ENCODE peak calls at places on chromosomes 1 and 21, in six cellular contexts. Q is esophagus muscularis mucosa, G is ovary, V is HCT116, J is left ventricle myocardium inferior, R is PC-3. E is an unnamed sample. For H3K27me3 and H3K4me1, the result is how much of the 10 kb centered on the place peaks cover.

GRCh38 chr1:160789051-160789701 is 6.8 kb upstream of the LY9 start:
- DNase-seq in Q (no peak), G (no peak), V (no peak), J (no peak), R (no peak), E (no peak)

GRCh38 chr1:51564124-51564523 is 45.1 kb upstream of the EPS15 start:
- DNase-seq in Q (no peak), G (no peak), V (no peak), J (no peak), R (peak), E (no peak)

GRCh38 chr1:92317836-92318493 is 19.1 kb downstream of the RPAP2 start:
- DNase-seq in Q (no peak), G (no peak), V (no peak), J (no peak), R (no peak), E (no peak)

GRCh38 chr1:82090104-82090503 is 289.4 kb downstream of the ADGRL2 start:
- DNase-seq in Q (no peak), G (no peak), V (no peak), J (no peak), R (peak), E (no peak)

GRCh38 chr1:32448773-32449456 is 16.0 kb upstream of the ZBTB8B start:
- DNase-seq in Q (no peak), G (no peak), V (peak), J (no peak), R (peak), E (no peak)

GRCh38 chr1:48572632-48573258 is 100.7 kb upstream of the SPATA6 start:
- DNase-seq in Q (no peak), G (peak), V (peak), J (peak), R (peak), E (peak)

GRCh38 chr1:169108897-169109560 is 2.5 kb downstream of the ATP1B1 start:
- DNase-seq in Q (no peak), G (no peak), V (no peak), J (peak), R (peak), E (no peak)

GRCh38 chr21:17783816-17784598 is 35.1 kb downstream of the C21orf91 start:
- DNase-seq in Q (no peak), G (no peak), V (no peak), J (no peak), R (no peak), E (no peak)

GRCh38 chr1:223228201-223228600 is 85.2 kb upstream of the TLR5 start:
- DNase-seq in Q (no peak), G (no peak), V (no peak), J (no peak), R (no peak), E (no peak)

GRCh38 chr1:67639336-67639735 is 45.7 kb upstream of the GADD45A start:
- DNase-seq in Q (peak), G (no peak), V (no peak), J (no peak), R (no peak), E (no peak)

GRCh38 chr1:224683981-224684380 is 67.9 kb downstream of the CNIH3 start:
- DNase-seq in Q (no peak), G (no peak), V (no peak), J (no peak), R (no peak), E (no peak)
- H3K27me3 ChIP-seq in Q (under half), G (under half), V (under half), J (under half), R (under half), E (under half)

GRCh38 chr1:86470859-86471258 is 2.1 kb downstream of the CLCA1 start:
- DNase-seq in Q (no peak), G (no peak), V (no peak), J (no peak), R (no peak), E (no peak)
- H3K4me1 ChIP-seq in Q (under half), G (under half), V (under half), J (under half), R (under half), E (under half)

GRCh38 chr1:241518447-241519307 is 878 bp downstream of the FH start:
- DNase-seq in Q (no peak), G (no peak), V (no peak), J (no peak), R (peak), E (peak)
- H3K27ac ChIP-seq in Q (peak), G (peak), V (peak), J (peak), R (peak), E (peak)

GRCh38 chr1:205939690-205940330 is 3.4 kb downstream of the SLC26A9 start:
- DNase-seq in Q (no peak), G (no peak), V (peak), J (no peak), R (peak), E (no peak)
- H3K27me3 ChIP-seq in Q (half or more), G (under half), V (under half), J (under half), R (under half), E (under half)

GRCh38 chr1:164771001-164771550 is 212.1 kb downstream of the PBX1 start:
- DNase-seq in Q (no peak), G (no peak), V (no peak), J (no peak), R (no peak), E (no peak)

GRCh38 chr1:164770149-164770529 is 211.2 kb downstream of the PBX1 start:
- DNase-seq in Q (no peak), G (no peak), V (no peak), J (no peak), R (no peak), E (no peak)

GRCh38 chr1:164768045-164768402 is 209.0 kb downstream of the PBX1 start:
- DNase-seq in Q (no peak), G (no peak), V (no peak), J (no peak), R (no peak), E (no peak)

GRCh38 chr1:164768619-164769018 is 209.6 kb downstream of the PBX1 start:
- DNase-seq in Q (no peak), G (no peak), V (no peak), J (no peak), R (no peak), E (no peak)

DNA sequence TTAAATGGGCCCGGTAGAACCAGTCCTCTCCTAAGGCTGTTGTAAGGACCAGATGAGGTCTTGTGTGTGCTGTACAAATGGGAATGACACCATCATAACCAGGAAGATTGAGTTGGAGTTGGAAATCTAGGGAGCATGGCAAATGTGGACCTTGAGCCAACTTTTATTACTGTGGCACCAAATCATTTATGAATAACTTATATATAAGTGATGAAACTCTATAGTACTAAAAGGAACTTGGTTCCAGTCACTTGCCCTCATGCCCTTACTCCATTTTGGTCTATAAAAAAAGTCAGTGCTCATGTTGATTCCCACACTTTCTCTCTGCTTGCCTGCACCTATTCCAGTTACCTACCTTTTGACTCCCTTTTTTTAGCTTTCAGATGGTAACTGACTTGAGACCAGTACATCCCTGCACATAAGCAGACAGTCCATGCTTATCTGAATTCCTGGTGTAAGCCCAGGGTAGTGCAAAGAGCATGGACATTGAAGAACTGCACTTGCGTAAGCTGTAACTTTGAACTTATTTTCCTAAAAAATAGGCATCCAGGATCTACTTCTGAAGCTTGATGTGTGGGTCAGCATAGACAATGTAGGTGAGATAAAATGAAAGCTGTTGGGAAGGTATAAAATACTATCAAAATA is 210.6 kb downstream of the PBX1 start:
- DNase-seq in Q (no peak), G (no peak), V (no peak), J (no peak), R (no peak), E (no peak)
- H3K4me1 ChIP-seq in Q (half or more), G (under half), V (half or more), J (half or more), R (half or more), E (under half)

GRCh38 chr1:201946224-201946908 is at the start of gene LMOD1:
- DNase-seq in Q (peak), G (peak), V (no peak), J (peak), R (peak), E (peak)
- H3K27ac ChIP-seq in Q (peak), G (peak), V (no peak), J (peak), R (no peak), E (peak)

GRCh38 chr1:202645097-202645476 is 65.2 kb downstream of the SYT2 start:
- DNase-seq in Q (no peak), G (no peak), V (no peak), J (no peak), R (no peak), E (no peak)

GRCh38 chr1:202654079-202654478 is 56.2 kb downstream of the SYT2 start:
- DNase-seq in Q (no peak), G (no peak), V (no peak), J (no peak), R (no peak), E (no peak)

GRCh38 chr1:202644219-202645096 is 65.8 kb downstream of the SYT2 start:
- DNase-seq in Q (no peak), G (no peak), V (no peak), J (no peak), R (no peak), E (no peak)

GRCh38 chr1:202648822-202649221 is 61.4 kb downstream of the SYT2 start:
- DNase-seq in Q (no peak), G (no peak), V (no peak), J (no peak), R (no peak), E (no peak)

DNA sequence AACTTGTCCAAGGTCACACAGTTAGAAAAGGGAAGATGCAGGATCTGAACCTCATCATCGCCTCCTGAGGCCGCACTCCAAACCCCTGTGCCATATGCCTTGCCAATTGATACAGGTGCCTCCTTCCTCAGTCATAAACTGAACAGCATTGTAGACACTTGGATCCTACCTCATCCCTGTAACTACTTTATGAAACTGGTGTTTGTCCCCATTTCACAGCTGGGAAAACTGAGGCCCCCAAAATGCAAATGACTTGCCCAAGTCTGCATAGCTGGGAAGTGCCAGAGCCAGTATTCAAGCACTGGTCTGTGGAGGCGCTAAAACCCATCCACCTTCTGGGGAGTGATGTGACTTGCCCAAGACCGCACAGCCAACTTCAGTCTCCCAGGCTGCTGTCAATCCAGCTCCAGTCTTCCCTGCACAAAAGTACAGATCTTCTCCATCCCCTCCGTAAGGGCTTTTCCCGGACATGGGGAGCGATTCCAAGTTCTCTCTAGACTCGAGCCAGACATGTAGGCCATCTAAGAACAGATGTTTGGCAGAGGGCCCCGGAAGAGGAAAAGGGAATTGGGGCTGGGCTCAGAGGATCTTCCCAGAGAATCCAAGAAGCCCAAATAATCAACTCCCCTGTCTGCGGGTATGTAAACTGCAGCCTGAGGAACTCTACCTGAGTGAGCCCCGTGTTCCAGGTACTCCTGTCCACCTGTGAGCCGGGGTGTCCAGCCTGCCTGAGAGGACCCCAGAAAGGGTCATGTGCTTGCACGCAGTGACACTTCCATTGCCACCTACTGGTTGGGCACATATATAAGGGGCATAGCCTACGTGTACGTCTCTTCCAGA is 60.5 kb downstream of the SYT2 start:
- DNase-seq in Q (no peak), G (no peak), V (no peak), J (no peak), R (no peak), E (no peak)
- H3K27me3 ChIP-seq in Q (under half), G (under half), V (under half), J (half or more), R (under half), E (under half)

GRCh38 chr21:45888361-45889009 is 93.1 kb upstream of the COL6A1 start:
- DNase-seq in Q (no peak), G (no peak), V (no peak), J (no peak), R (no peak), E (peak)
- H3K4me1 ChIP-seq in Q (under half), G (under half), V (under half), J (under half), R (under half), E (under half)

E was measured in aorta.